ENCODE peak calls at places on chromosomes 13 and 19, in six cellular contexts. F is heart right ventricle, Y is GM23338, G is GM12878, X is cardiac fibroblast, K is astrocyte of the cerebellum. L is an unnamed sample.

GRCh38 chr13:80011448-80012212 is 329.3 kb downstream of the SPRY2 start:
- DNase-seq in F (no peak), Y (no peak), G (no peak), X (no peak), K (no peak), L (no peak)

GRCh38 chr19:5186293-5187050 is 154.1 kb downstream of the PTPRS start:
- DNase-seq in F (no peak), Y (no peak), G (no peak), X (peak), K (peak), L (no peak)

GRCh38 chr13:20969182-20969581 is 66.6 kb upstream of the XPO4 start:
- DNase-seq in F (no peak), Y (no peak), G (peak), X (peak), K (no peak), L (no peak)

GRCh38 chr19:34502582-34503545 is 21.3 kb downstream of the WTIP start:
- DNase-seq in F (no peak), Y (no peak), G (no peak), X (peak), K (no peak), L (no peak)

GRCh38 chr13:43908156-43909126 is 28.7 kb downstream of the LACC1 start:
- DNase-seq in F (no peak), Y (peak), G (no peak), X (peak), K (peak), L (peak)

GRCh38 chr13:43180837-43181236 is 157.5 kb downstream of the DNAJC15 start:
- DNase-seq in F (no peak), Y (peak), G (no peak), X (no peak), K (no peak), L (no peak)

GRCh38 chr19:23972161-23972560 is 57.5 kb downstream of the ZNF726 start:
- DNase-seq in F (no peak), Y (no peak), G (no peak), X (no peak), K (no peak), L (no peak)

GRCh38 chr13:29567411-29567810 is 28.1 kb downstream of the SLC7A1 start:
- DNase-seq in F (no peak), Y (no peak), G (no peak), X (no peak), K (no peak), L (no peak)

GRCh38 chr13:72960541-72960940 is 98.3 kb upstream of the KLF5 start:
- DNase-seq in F (no peak), Y (peak), G (no peak), X (no peak), K (no peak), L (no peak)

GRCh38 chr19:45901432-45901903 is 945 bp downstream of the MYPOP start:
- DNase-seq in F (no peak), Y (peak), G (no peak), X (peak), K (no peak), L (no peak)

GRCh38 chr19:41377977-41378707 is 1.8 kb downstream of the TMEM91 start:
- DNase-seq in F (no peak), Y (peak), G (no peak), X (no peak), K (no peak), L (no peak)
- TF ChIP-seq CTCF in F (peak), Y (peak), G (peak), X (no peak), K (peak), L (no peak)

GRCh38 chr13:45768668-45769067 is 66.5 kb downstream of the CBY2 start:
- DNase-seq in F (no peak), Y (no peak), G (no peak), X (no peak), K (no peak), L (no peak)

GRCh38 chr13:45765464-45765863 is 63.3 kb downstream of the CBY2 start:
- DNase-seq in F (no peak), Y (no peak), G (no peak), X (no peak), K (no peak), L (no peak)

GRCh38 chr13:45770886-45771285 is 68.8 kb downstream of the CBY2 start:
- DNase-seq in F (no peak), Y (no peak), G (no peak), X (no peak), K (no peak), L (no peak)

GRCh38 chr13:45773236-45773635 is 71.1 kb downstream of the CBY2 start:
- DNase-seq in F (no peak), Y (no peak), G (no peak), X (peak), K (no peak), L (no peak)

DNA sequence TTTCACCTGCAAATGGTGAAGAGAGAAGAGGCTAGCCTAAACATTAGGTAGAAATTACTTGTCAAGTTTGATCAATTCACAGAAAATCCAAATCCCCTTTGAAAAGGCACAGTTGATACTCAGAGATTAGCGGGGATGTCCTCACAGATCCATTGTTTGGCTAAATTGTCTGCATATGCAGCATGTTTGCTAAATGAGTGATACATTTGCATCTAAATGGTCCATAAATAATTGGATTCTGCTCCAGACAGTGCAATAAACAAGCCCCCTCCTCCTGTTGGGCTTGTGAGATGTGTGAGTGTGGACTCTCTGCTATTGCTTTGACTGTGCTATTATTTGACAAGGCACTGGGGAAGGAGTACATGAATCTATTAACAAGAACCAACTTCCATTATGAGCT is 67.0 kb downstream of the CBY2 start:
- DNase-seq in F (no peak), Y (peak), G (no peak), X (no peak), K (no peak), L (no peak)
- H3K4me3 ChIP-seq in F (no peak), Y (peak), G (no peak), X (no peak), K (no peak), L (no peak)

GRCh38 chr19:7506385-7507328 is 9.2 kb upstream of the ZNF358 start:
- DNase-seq in F (peak), Y (peak), G (no peak), X (peak), K (no peak), L (peak)
- TF ChIP-seq CTCF in F (no peak), Y (no peak), G (no peak), X (no peak), K (no peak), L (no peak)

GRCh38 chr19:4061683-4062575 is 4.8 kb downstream of the ZBTB7A start:
- DNase-seq in F (no peak), Y (peak), G (no peak), X (no peak), K (no peak), L (no peak)
- H3K4me3 ChIP-seq in F (peak), Y (no peak), G (peak), X (peak), K (peak), L (peak)

GRCh38 chr19:13154241-13154778 is 4.1 kb downstream of the IER2 start:
- DNase-seq in F (peak), Y (peak), G (no peak), X (peak), K (peak), L (peak)

GRCh38 chr19:13155472-13156284 is 5.5 kb downstream of the IER2 start:
- DNase-seq in F (peak), Y (peak), G (no peak), X (peak), K (no peak), L (peak)

GRCh38 chr19:13153627-13154240 is 3.5 kb downstream of the IER2 start:
- DNase-seq in F (no peak), Y (peak), G (no peak), X (peak), K (no peak), L (no peak)

GRCh38 chr19:13152854-13153626 is 2.8 kb downstream of the IER2 start:
- DNase-seq in F (peak), Y (peak), G (peak), X (peak), K (peak), L (peak)

GRCh38 chr19:13154911-13155471 is 4.8 kb downstream of the IER2 start:
- DNase-seq in F (peak), Y (peak), G (no peak), X (peak), K (no peak), L (no peak)
- TF ChIP-seq CTCF in F (peak), Y (peak), G (peak), X (peak), K (peak), L (peak)

GRCh38 chr13:19252381-19252780 is 70.8 kb upstream of the TUBA3C start:
- DNase-seq in F (no peak), Y (no peak), G (no peak), X (no peak), K (no peak), L (no peak)
- H3K4me3 ChIP-seq in F (no peak), Y (no peak), G (no peak), X (no peak), K (no peak), L (no peak)

GRCh38 chr13:99657848-99658265 is 156.6 kb downstream of the TM9SF2 start:
- DNase-seq in F (peak), Y (peak), G (no peak), X (peak), K (no peak), L (no peak)
- TF ChIP-seq CTCF in F (no peak), Y (peak), G (no peak), X (peak), K (no peak), L (no peak)

GRCh38 chr13:78102121-78102677 is 183.6 kb upstream of the EDNRB start:
- DNase-seq in F (peak), Y (no peak), G (peak), X (peak), K (no peak), L (peak)
- H3K4me3 ChIP-seq in F (no peak), Y (no peak), G (no peak), X (no peak), K (no peak), L (no peak)